ENCODE peak calls at places on chromosomes 1 and 21, in six cellular contexts. H, Z, J, Y, C and E are unnamed samples.

GRCh38 chr1:213326666-213327317 is 275.8 kb downstream of the RPS6KC1 start:
- DNase-seq in J (no peak), Y (peak), H (no peak), Z (peak), C (no peak), E (peak)

GRCh38 chr1:197787056-197787455 is 11.8 kb upstream of the DENND1B start:
- DNase-seq in Z (no peak), J (no peak), C (no peak), H (no peak), Y (no peak), E (no peak)

GRCh38 chr1:3712573-3713535 is 39.4 kb upstream of the CCDC27 start:
- DNase-seq in J (no peak), H (no peak), C (no peak), Z (no peak), Y (no peak), E (no peak)

GRCh38 chr1:24932284-24932683 is 2.2 kb upstream of the RUNX3 start:
- DNase-seq in Y (peak), Z (no peak), C (peak), H (peak), J (peak), E (no peak)

GRCh38 chr21:28371713-28372112 is 621.0 kb downstream of the LTN1 start:
- DNase-seq in Z (no peak), Y (no peak), C (no peak), H (no peak), J (no peak), E (no peak)

GRCh38 chr1:93937997-93938396 is 28.8 kb upstream of the GCLM start:
- DNase-seq in Y (no peak), C (no peak), Z (no peak), H (no peak), J (no peak), E (no peak)

GRCh38 chr21:44874497-44875331 is 1.2 kb upstream of the PTTG1IP start:
- DNase-seq in Z (no peak), H (no peak), C (peak), J (peak), Y (peak), E (peak)

GRCh38 chr1:5481889-5482288 is 510.3 kb downstream of the NPHP4 start:
- DNase-seq in H (peak), Z (no peak), J (peak), C (no peak), Y (no peak), E (no peak)

GRCh38 chr1:30891223-30891552 is 17.4 kb downstream of the SDC3 start:
- DNase-seq in Z (no peak), Y (no peak), H (no peak), J (no peak), C (no peak), E (no peak)

GRCh38 chr1:167923324-167924039 is 9.5 kb upstream of the ADCY10 start:
- DNase-seq in J (no peak), H (no peak), Z (no peak), C (no peak), Y (no peak), E (no peak)

GRCh38 chr1:28246427-28246832 is 10.5 kb downstream of the ATP5IF1 start:
- DNase-seq in Y (peak), H (no peak), Z (peak), C (no peak), J (no peak), E (no peak)

GRCh38 chr1:39650431-39650830 is 11.0 kb upstream of the HEYL start:
- DNase-seq in Y (no peak), C (no peak), J (no peak), H (no peak), Z (no peak), E (no peak)

GRCh38 chr1:2250721-2251281 is 22.7 kb downstream of the SKI start:
- DNase-seq in J (no peak), H (no peak), Z (no peak), Y (no peak), C (peak), E (no peak)

GRCh38 chr1:51189421-51190073 is 46.5 kb upstream of the RNF11 start:
- DNase-seq in Y (peak), H (peak), Z (peak), J (no peak), C (peak), E (no peak)

GRCh38 chr21:44700101-44701022 is 3.4 kb downstream of the KRTAP10-12 start:
- DNase-seq in Z (no peak), C (no peak), H (no peak), J (no peak), Y (no peak), E (no peak)

GRCh38 chr1:194252189-194252588 is 1065.8 kb upstream of the B3GALT2 start:
- DNase-seq in J (no peak), Y (no peak), Z (no peak), C (no peak), H (no peak), E (no peak)

GRCh38 chr1:27716262-27716895 is 9.4 kb upstream of the FAM76A start:
- DNase-seq in C (no peak), J (no peak), Y (no peak), Z (no peak), H (no peak), E (no peak)

GRCh38 chr1:94069649-94070285 is 51.2 kb downstream of the ABCA4 start:
- DNase-seq in Y (no peak), H (no peak), Z (no peak), J (no peak), C (no peak), E (no peak)

GRCh38 chr1:155297431-155297830 is 3.8 kb downstream of the PKLR start:
- DNase-seq in H (no peak), J (no peak), Z (no peak), Y (no peak), C (no peak), E (no peak)

GRCh38 chr1:89538361-89538760 is 13.7 kb downstream of the LRRC8B start:
- DNase-seq in J (no peak), Y (no peak), Z (no peak), C (no peak), H (peak), E (no peak)

GRCh38 chr1:179807691-179808485 is 64.8 kb downstream of the FAM163A start:
- DNase-seq in H (no peak), Z (no peak), Y (no peak), J (no peak), C (no peak), E (no peak)

GRCh38 chr1:33137800-33138199 is 44.0 kb downstream of the TRIM62 start:
- DNase-seq in Y (no peak), H (peak), Z (no peak), J (peak), C (peak), E (no peak)

GRCh38 chr1:233412812-233413211 is 85.3 kb downstream of the MAP3K21 start:
- DNase-seq in Z (no peak), Y (no peak), C (no peak), H (no peak), J (no peak), E (no peak)

GRCh38 chr1:179860667-179861066 is 16.9 kb downstream of the TOR1AIP2 start:
- DNase-seq in C (no peak), Y (no peak), J (no peak), Z (no peak), H (no peak), E (no peak)

GRCh38 chr1:199223936-199224335 is 585.1 kb downstream of the PTPRC start:
- DNase-seq in Z (no peak), H (no peak), C (no peak), J (no peak), Y (no peak), E (no peak)

GRCh38 chr1:111761717-111762116 is 6.0 kb downstream of the DDX20 start:
- DNase-seq in Y (no peak), H (no peak), Z (no peak), J (no peak), C (no peak), E (no peak)

GRCh38 chr1:59025898-59026426 is 242.1 kb upstream of the JUN start:
- DNase-seq in H (no peak), Y (no peak), J (no peak), Z (no peak), C (no peak), E (no peak)

GRCh38 chr1:212247179-212247721 is 38.0 kb upstream of the PPP2R5A start:
- DNase-seq in Y (no peak), C (no peak), H (peak), J (no peak), Z (no peak), E (no peak)

GRCh38 chr1:21666572-21667320 is 2.4 kb downstream of the RAP1GAP start:
- DNase-seq in H (no peak), C (peak), Y (no peak), Z (no peak), J (no peak), E (peak)

GRCh38 chr1:64564891-64565290 is 95.0 kb downstream of the CACHD1 start:
- DNase-seq in Z (no peak), H (no peak), Y (no peak), J (no peak), C (no peak), E (no peak)

GRCh38 chr1:18637553-18637960 is 6.9 kb downstream of the PAX7 start:
- DNase-seq in C (no peak), Y (no peak), J (peak), H (no peak), Z (no peak), E (no peak)

GRCh38 chr1:214401666-214402065 is 120.7 kb downstream of the SMYD2 start:
- DNase-seq in Y (no peak), H (no peak), J (no peak), C (no peak), Z (no peak), E (no peak)

GRCh38 chr1:111702504-111703050 is 36.6 kb downstream of the INKA2 start:
- DNase-seq in Y (no peak), C (no peak), Z (no peak), J (no peak), H (no peak), E (no peak)

GRCh38 chr1:220824031-220824989 is 37.6 kb downstream of the MTARC1 start:
- DNase-seq in J (peak), Y (no peak), C (no peak), Z (no peak), H (no peak), E (no peak)

GRCh38 chr1:201970334-201971159 is 11.9 kb upstream of the RNPEP start:
- DNase-seq in J (no peak), Z (no peak), C (no peak), Y (no peak), H (no peak), E (peak)
- TF ChIP-seq POLR2AphosphoS5 in J (peak), Z (no peak), C (no peak), Y (no peak), H (peak), E (no peak)

GRCh38 chr1:241462371-241462770 is 57.2 kb downstream of the FH start:
- DNase-seq in H (no peak), Y (no peak), J (no peak), Z (no peak), C (no peak), E (no peak)

GRCh38 chr1:241465673-241466072 is 53.9 kb downstream of the FH start:
- DNase-seq in J (no peak), H (no peak), Z (no peak), C (no peak), Y (no peak), E (no peak)

GRCh38 chr1:241460098-241460873 is 59.3 kb downstream of the FH start:
- DNase-seq in Z (no peak), Y (no peak), C (no peak), H (no peak), J (no peak), E (no peak)

GRCh38 chr1:241470361-241470760 is 49.2 kb downstream of the FH start:
- DNase-seq in C (no peak), J (no peak), Y (no peak), H (no peak), Z (no peak), E (no peak)

GRCh38 chr1:241464985-241465384 is 54.6 kb downstream of the FH start:
- DNase-seq in Z (no peak), H (no peak), J (no peak), C (no peak), Y (no peak), E (no peak)
- TF ChIP-seq CTCF in Z (no peak), H (peak), J (peak), C (no peak), Y (no peak), E (no peak)

GRCh38 chr1:163231385-163231784 is 28.7 kb upstream of the RGS5 start:
- DNase-seq in C (no peak), H (no peak), Z (no peak), Y (no peak), J (no peak), E (no peak)
- H3K27ac ChIP-seq in C (no peak), H (no peak), Z (no peak), Y (peak), J (no peak), E (no peak)

GRCh38 chr1:226656201-226656600 is 82.9 kb downstream of the ITPKB start:
- DNase-seq in J (no peak), C (peak), Y (no peak), H (no peak), Z (no peak), E (no peak)
- TF ChIP-seq POLR2AphosphoS5 in J (no peak), C (no peak), Y (no peak), H (no peak), Z (no peak), E (no peak)

GRCh38 chr1:145960468-145961108 is 2.8 kb upstream of the LIX1L start:
- DNase-seq in Z (no peak), Y (peak), C (peak), J (peak), H (no peak), E (peak)
- TF ChIP-seq CTCF in Z (no peak), Y (no peak), C (no peak), J (no peak), H (no peak), E (no peak)

DNA sequence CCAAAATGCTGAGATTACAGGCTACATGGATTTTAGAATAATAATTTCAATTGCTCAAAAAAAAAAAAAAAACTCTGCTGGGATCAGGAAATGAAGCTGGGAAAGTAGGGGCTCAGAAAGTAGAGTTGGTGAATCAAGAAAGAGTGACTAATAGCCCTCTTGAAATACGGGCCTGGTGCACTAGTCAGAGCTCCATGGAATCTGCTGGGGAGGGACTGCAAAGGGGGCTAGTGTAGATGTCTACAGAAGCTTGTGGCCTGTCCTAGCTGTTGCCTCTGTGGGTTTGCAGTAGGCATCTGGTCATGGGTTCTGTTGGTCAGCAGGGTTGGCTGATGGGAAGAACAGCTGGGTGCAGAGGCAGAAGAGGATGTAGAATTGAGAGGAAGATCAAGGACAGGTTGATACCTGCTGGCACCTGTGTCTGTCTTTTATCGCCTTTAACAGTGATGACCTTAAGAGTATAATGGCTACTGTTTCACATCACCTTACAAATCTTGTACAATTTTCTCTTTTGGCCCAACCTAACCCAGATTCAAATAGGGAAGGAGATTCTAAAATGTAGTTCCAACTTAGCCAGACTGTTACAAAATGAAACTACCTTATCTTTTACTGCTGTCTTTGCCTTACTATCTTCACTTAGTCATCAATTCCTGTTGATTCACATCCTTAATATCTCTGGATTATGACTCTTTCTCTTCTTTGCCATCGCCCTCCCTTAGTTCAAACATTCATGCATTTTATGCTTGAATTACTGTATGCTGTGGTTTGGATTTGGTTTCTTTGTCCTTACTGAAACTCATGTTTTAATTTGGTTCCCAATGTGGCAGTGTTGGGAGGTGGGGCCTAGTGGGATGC is 126.2 kb downstream of the GIPC2 start:
- DNase-seq in C (no peak), Z (no peak), Y (no peak), H (no peak), J (no peak), E (no peak)
- H3K27ac ChIP-seq in C (no peak), Z (no peak), Y (no peak), H (no peak), J (no peak), E (no peak)

DNA sequence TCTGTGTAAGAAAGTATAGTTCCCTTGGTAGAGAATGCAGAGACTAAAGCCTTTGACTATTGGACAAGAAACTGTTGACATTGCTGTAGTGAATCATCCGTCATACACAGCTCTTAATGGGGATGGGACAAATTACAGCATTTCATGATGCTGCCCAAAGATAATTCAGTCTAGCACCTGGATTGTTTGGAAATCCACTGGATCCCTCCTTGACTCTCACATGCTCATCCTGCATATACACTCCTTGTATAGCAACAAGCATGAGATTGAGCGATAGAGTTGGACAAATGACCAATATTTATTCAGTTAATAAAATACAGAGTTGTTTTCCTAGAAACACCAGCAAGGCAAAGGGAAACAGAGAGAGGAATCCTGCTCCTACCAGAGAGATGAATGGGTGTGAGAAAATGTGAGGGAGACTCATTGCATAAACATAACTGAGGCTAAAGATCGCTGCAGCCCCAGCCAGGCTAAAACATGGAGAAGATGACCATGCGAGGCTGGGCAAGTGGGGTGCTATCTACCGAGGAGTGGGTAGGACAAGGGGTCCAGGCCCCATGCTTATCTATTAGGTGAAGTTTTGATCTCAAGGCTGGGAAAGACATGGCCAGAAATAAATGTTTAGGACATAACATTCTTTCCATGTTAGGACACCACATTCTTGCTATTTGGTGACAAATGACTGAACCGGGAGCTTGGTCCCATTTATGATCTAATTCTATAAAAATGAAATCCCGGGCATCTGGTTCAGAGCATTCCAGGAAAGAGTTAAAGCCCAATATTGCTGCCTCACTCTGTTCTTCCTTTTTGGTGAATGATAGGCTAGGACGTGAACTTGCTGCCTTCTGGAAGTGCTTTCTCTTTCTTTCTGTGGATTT is 153.2 kb downstream of the TGFB2 start:
- DNase-seq in J (no peak), Y (no peak), H (no peak), Z (no peak), C (no peak), E (no peak)
- TF ChIP-seq POLR2AphosphoS5 in J (no peak), Y (no peak), H (no peak), Z (no peak), C (no peak), E (no peak)

GRCh38 chr1:157739229-157739901 is 37.6 kb downstream of the FCRL2 start:
- DNase-seq in J (no peak), H (no peak), Y (no peak), Z (no peak), C (no peak), E (no peak)
- TF ChIP-seq CTCF in J (peak), H (no peak), Y (no peak), Z (no peak), C (no peak), E (no peak)

DNA sequence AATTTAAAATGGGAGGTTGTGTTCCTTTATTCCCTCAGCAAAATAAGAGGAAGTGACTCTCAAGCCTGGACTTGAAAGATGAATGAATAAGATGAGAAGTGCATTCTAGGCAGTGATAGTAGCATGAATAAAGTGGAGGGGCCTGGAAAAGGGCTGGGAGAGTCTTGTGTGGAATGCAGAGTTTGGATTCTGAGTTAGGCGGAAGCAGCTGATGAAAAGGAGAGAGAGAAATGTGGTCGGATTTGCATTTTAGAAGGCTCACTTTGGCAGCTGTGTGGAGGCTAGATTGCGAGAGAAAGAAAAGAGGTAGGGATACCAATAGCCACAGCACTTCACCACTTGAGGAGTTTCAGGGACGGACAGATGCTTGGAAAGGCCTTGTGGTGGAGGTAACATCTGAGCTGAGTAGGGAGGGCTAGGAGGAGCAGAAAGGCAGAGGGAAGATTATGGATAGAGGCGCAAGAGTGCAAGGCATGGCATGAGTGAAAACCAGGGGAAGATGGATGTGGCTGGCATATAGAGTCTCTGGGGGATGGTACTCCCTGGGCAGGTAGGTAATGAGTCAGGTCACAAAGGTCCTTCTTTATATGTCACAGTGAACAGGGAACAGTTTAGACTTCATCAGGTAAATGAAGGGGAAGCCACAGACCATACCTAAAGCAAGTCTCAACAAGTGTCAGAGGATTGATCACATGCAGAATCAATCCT is 59.6 kb downstream of the ST3GAL3 start:
- DNase-seq in C (no peak), Y (no peak), Z (no peak), H (no peak), J (peak), E (no peak)
- H3K27ac ChIP-seq in C (no peak), Y (no peak), Z (peak), H (no peak), J (peak), E (peak)